ENCODE peak calls at places on chromosomes 12 and 14, in eight cellular contexts. G, H, E, Z, I, U, L and K are unnamed samples.
A peak's percentile ranks its signal among the peaks of the same experiment; 100 is the strongest.

GRCh38 chr14:69625299-69626131 is 14.1 kb downstream of the SUSD6 start:
- DNase-seq in G (no peak), H (peak; percentile 77), E (peak; percentile 72), Z (peak; percentile 46), I (no peak), U (no peak), L (peak; percentile 52), K (peak; percentile 33)

GRCh38 chr12:119089668-119090013 is 89.1 kb upstream of the HSPB8 start:
- DNase-seq in G (no peak), H (no peak), E (no peak), Z (no peak), I (no peak), U (no peak), L (no peak), K (no peak)

GRCh38 chr12:990308-990648 is 745 bp upstream of the ERC1 start:
- DNase-seq in G (peak; percentile 68), H (peak; percentile 77), E (peak; percentile 64), Z (peak; percentile 2), I (no peak), U (peak; percentile 41), L (peak; percentile 76), K (peak; percentile 22)

GRCh38 chr12:24723759-24724158 is 225.1 kb downstream of the BCAT1 start:
- DNase-seq in G (no peak), H (no peak), E (no peak), Z (no peak), I (no peak), U (no peak), L (no peak), K (no peak)

GRCh38 chr14:52513249-52513648 is 39.1 kb downstream of the TXNDC16 start:
- DNase-seq in G (no peak), H (no peak), E (no peak), Z (no peak), I (no peak), U (no peak), L (no peak), K (no peak)

GRCh38 chr12:53569174-53569557 is 57.0 kb downstream of the ATF7 start:
- DNase-seq in G (no peak), H (no peak), E (no peak), Z (no peak), I (no peak), U (peak; percentile 53), L (no peak), K (no peak)

GRCh38 chr14:63862163-63862562 is 9.4 kb downstream of the SYNE2 start:
- DNase-seq in G (no peak), H (no peak), E (no peak), Z (no peak), I (no peak), U (no peak), L (no peak), K (no peak)

GRCh38 chr14:104424406-104425072 is 155.0 kb upstream of the C14orf180 start:
- DNase-seq in G (peak; percentile 72), H (no peak), E (no peak), Z (no peak), I (no peak), U (no peak), L (no peak), K (no peak)

GRCh38 chr12:62239571-62239970 is 20.6 kb upstream of the USP15 start:
- DNase-seq in G (no peak), H (no peak), E (no peak), Z (no peak), I (no peak), U (no peak), L (no peak), K (no peak)

GRCh38 chr12:119659289-119659897 is 8.5 kb upstream of the PRKAB1 start:
- DNase-seq in G (no peak), H (peak; percentile 31), E (no peak), Z (no peak), I (peak; percentile 26), U (peak; percentile 71), L (no peak), K (peak; percentile 34)

GRCh38 chr14:64247186-64247585 is 47.0 kb downstream of the ESR2 start:
- DNase-seq in G (no peak), H (peak; percentile 45), E (no peak), Z (no peak), I (no peak), U (no peak), L (no peak), K (no peak)

GRCh38 chr12:30320561-30320960 is 375.1 kb downstream of the IPO8 start:
- DNase-seq in G (no peak), H (no peak), E (no peak), Z (no peak), I (no peak), U (no peak), L (no peak), K (no peak)
- H3K9me3 ChIP-seq in G (no peaks in the 10 kb centered on the region), H (no peaks in the 10 kb centered on the region), E (peaks cover 25% of the 10 kb centered on the region), Z (no peaks in the 10 kb centered on the region), I (no peaks in the 10 kb centered on the region), U (no peaks in the 10 kb centered on the region), L (no peaks in the 10 kb centered on the region), K (no peaks in the 10 kb centered on the region)

GRCh38 chr12:132955933-132956725 is at the start of gene ZNF605:
- DNase-seq in G (peak; percentile 87), H (peak; percentile 89), E (peak; percentile 92), Z (peak; percentile 77), I (peak; percentile 92), U (peak; percentile 87), L (peak; percentile 91), K (peak; percentile 80)

GRCh38 chr12:132955094-132955932 is 793 bp downstream of the ZNF605 start:
- DNase-seq in G (peak; percentile 32), H (peak; percentile 59), E (peak; percentile 26), Z (no peak), I (peak; percentile 65), U (peak; percentile 69), L (peak; percentile 51), K (no peak)

GRCh38 chr12:132953163-132953425 is 3.0 kb downstream of the ZNF605 start:
- DNase-seq in G (no peak), H (no peak), E (no peak), Z (no peak), I (no peak), U (no peak), L (no peak), K (no peak)

GRCh38 chr12:132953771-132954170 is 2.3 kb downstream of the ZNF605 start:
- DNase-seq in G (no peak), H (no peak), E (no peak), Z (no peak), I (no peak), U (no peak), L (no peak), K (no peak)

DNA sequence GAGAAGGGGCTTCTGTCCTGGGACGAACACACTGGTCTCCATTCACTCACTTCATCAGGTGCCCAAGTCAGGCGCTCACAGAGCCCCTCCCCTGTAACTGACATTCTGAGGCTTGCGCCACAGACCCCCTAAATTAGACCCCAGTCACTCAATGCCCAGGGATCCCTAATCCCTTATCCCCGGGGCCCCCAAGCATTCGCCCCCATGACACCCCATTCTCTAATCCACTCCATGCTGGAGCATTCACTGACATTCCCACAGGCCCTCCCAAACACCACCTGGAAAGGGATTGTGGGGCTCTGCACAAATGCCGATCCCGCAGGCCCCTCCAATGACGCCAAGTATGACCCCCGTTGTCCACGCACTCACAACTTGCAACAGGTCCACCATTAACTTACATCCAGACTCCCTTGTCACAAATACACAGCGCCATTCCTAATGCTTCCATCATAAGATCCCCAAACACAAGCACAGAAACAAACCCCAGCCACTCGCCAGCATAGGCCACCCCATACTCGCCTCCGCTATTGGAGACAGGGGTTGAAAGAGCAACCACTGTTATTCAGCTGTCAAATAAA is 1.5 kb downstream of the ZNF605 start:
- DNase-seq in G (no peak), H (no peak), E (no peak), Z (no peak), I (no peak), U (peak; percentile 5), L (no peak), K (no peak)
- H3K9me3 ChIP-seq in G (peaks cover 18% of the 10 kb centered on the region), H (no peaks in the 10 kb centered on the region), E (peaks cover 43% of the 10 kb centered on the region), Z (no peaks in the 10 kb centered on the region), I (peaks cover 72% of the 10 kb centered on the region), U (peaks cover 22% of the 10 kb centered on the region), L (peaks cover 30% of the 10 kb centered on the region), K (no peaks in the 10 kb centered on the region)

DNA sequence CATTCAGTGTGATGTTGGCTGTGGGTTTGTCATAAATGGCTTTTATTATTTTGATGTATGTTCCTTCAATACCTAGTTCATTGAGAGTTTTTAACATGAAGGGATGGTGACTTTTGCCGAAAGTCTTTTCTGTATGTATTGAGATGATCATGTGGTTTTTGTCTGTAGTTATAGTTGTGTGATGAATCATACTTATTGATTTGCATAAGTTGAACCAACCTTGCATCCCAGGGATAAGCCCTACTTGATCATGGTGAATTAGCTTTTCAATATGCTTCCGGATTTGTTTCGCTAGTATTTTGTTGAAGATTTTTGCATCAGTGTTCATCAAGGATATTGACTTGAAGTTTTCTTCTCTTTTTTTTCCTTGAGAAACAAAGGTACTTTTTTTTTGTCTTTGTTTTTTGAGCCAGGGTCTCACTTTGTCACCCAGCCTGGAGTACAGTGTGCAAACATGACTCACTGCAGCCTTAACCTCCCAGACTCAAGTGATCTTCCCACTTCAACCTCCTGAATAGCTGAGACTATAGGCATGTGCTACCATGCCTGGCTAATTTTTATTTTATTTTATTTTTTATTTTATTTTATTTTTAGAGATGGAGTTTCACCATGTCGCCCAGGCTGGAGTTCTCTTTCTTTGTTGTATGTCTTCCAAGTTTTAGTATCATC is 121.3 kb downstream of the FUT8 start:
- DNase-seq in G (no peak), H (no peak), E (no peak), Z (no peak), I (no peak), U (no peak), L (no peak), K (no peak)
- H3K9me3 ChIP-seq in G (no peaks in the 10 kb centered on the region), H (no peaks in the 10 kb centered on the region), E (peaks cover 47% of the 10 kb centered on the region), Z (no peaks in the 10 kb centered on the region), I (no peaks in the 10 kb centered on the region), U (peaks cover 2% of the 10 kb centered on the region), L (peaks cover 5% of the 10 kb centered on the region), K (peaks cover 2% of the 10 kb centered on the region)

DNA sequence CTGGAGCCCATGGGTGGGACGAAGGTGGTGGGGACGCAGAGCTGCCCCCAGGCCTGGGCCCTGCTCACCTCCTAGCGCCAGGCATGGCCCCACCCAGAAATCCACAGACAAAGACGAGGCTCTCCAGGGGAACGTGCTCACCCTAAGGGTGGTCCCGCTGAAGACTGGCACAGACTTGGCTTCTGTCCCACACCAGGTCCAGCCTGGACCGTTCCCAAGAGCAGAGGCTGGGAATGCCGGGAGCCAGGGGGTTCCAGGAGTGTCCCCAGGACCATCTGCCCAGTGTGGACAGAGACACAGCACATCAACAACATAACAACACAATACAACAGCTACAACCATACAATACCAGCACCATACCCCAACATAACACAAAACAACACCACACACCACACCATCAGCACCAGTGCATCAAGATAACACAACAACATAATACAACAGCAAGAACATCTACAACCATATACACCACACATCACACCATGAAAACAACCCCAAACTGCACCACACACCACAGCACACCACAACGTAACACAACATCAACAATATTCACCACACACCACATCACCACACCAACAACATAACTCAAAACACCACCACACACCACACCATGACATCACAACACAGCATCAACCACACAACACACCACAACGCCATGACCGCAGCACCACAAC is 329.6 kb downstream of the ADGRD1 start:
- DNase-seq in G (no peak), H (no peak), E (no peak), Z (no peak), I (no peak), U (no peak), L (no peak), K (no peak)
- H3K9me3 ChIP-seq in G (no peaks in the 10 kb centered on the region), H (no peaks in the 10 kb centered on the region), E (no peaks in the 10 kb centered on the region), Z (no peaks in the 10 kb centered on the region), I (no peaks in the 10 kb centered on the region), U (no peaks in the 10 kb centered on the region), L (no peaks in the 10 kb centered on the region), K (no peaks in the 10 kb centered on the region)

GRCh38 chr14:106166232-106166631 is 639.8 kb downstream of the TMEM121 start:
- DNase-seq in G (no peak), H (no peak), E (no peak), Z (no peak), I (no peak), U (no peak), L (no peak), K (no peak)
- H3K9me3 ChIP-seq in G (no peaks in the 10 kb centered on the region), H (no peaks in the 10 kb centered on the region), E (no peaks in the 10 kb centered on the region), Z (no peaks in the 10 kb centered on the region), I (no peaks in the 10 kb centered on the region), U (no peaks in the 10 kb centered on the region), L (no peaks in the 10 kb centered on the region), K (no peaks in the 10 kb centered on the region)